ENCODE peak calls at places on chromosomes 1 and 21, in eight cellular contexts. Z, C, U, M, R, Y, I and L are unnamed samples.

GRCh38 chr21:45535341-45536081 is 6.7 kb downstream of the SLC19A1 start:
- DNase-seq in R (no peak), C (no peak), M (no peak), U (no peak), Y (peak; percentile 33), Z (peak; percentile 51), I (no peak), L (no peak)

GRCh38 chr21:42732033-42732410 is 78.6 kb downstream of the PDE9A start:
- DNase-seq in M (no peak), R (no peak), I (no peak), Y (no peak), C (no peak), U (no peak), Z (no peak), L (no peak)

GRCh38 chr1:161771166-161771565 is 5.0 kb downstream of the ATF6 start:
- DNase-seq in U (no peak), R (no peak), Z (no peak), C (no peak), M (no peak), Y (no peak), I (no peak), L (no peak)

GRCh38 chr1:67191668-67192520 is 25.6 kb downstream of the IL23R start:
- DNase-seq in Y (no peak), I (no peak), Z (no peak), U (no peak), M (no peak), R (no peak), C (no peak), L (no peak)

GRCh38 chr1:48776400-48777218 is at the start of gene BEND5:
- DNase-seq in Y (peak; percentile 76), C (peak; percentile 13), R (peak; percentile 17), I (no peak), M (no peak), Z (peak; percentile 60), U (peak; percentile 18), L (peak; percentile 5)

GRCh38 chr1:49052102-49052501 is 275.4 kb upstream of the BEND5 start:
- DNase-seq in I (no peak), Y (no peak), C (no peak), U (no peak), M (no peak), R (no peak), Z (no peak), L (no peak)

GRCh38 chr1:15345711-15346355 is 63.9 kb upstream of the EFHD2 start:
- DNase-seq in Y (no peak), R (peak; percentile 88), Z (peak; percentile 86), M (no peak), I (no peak), C (peak; percentile 41), U (no peak), L (peak; percentile 39)

GRCh38 chr1:167629681-167630567 is at the start of gene RCSD1:
- DNase-seq in Y (no peak), Z (peak; percentile 77), R (peak; percentile 25), I (peak; percentile 25), U (peak; percentile 76), M (no peak), C (no peak), L (peak; percentile 36)

GRCh38 chr21:45347048-45347711 is 57.8 kb upstream of the COL18A1 start:
- DNase-seq in U (no peak), R (no peak), Z (peak; percentile 32), Y (no peak), C (no peak), M (no peak), I (no peak), L (no peak)

GRCh38 chr1:26690157-26690556 is 5.7 kb upstream of the ARID1A start:
- DNase-seq in C (no peak), Z (no peak), I (no peak), U (no peak), R (no peak), M (no peak), Y (no peak), L (no peak)

GRCh38 chr1:112674986-112675727 is 698 bp downstream of the MOV10 start:
- DNase-seq in R (peak; percentile 28), C (no peak), U (peak; percentile 81), Y (peak; percentile 84), M (peak; percentile 14), Z (peak; percentile 68), I (no peak), L (peak; percentile 19)

GRCh38 chr1:4146101-4146500 is 246.0 kb upstream of the C1orf174 start:
- DNase-seq in U (no peak), I (no peak), Z (no peak), R (no peak), Y (no peak), M (no peak), C (no peak), L (no peak)

GRCh38 chr1:145751491-145752021 is 32.3 kb downstream of the CD160 start:
- DNase-seq in C (no peak), Y (no peak), Z (no peak), M (peak; percentile 91), U (peak; percentile 86), R (no peak), I (no peak), L (no peak)

GRCh38 chr1:174800221-174800791 is 199.4 kb upstream of the CACYBP start:
- DNase-seq in M (peak; percentile 21), C (no peak), I (no peak), Z (no peak), Y (peak; percentile 38), U (peak; percentile 29), R (peak; percentile 23), L (no peak)

GRCh38 chr1:217769768-217770167 is 138.6 kb downstream of the SPATA17 start:
- DNase-seq in C (no peak), Y (no peak), Z (no peak), I (no peak), U (no peak), M (no peak), R (no peak), L (no peak)

GRCh38 chr1:166122873-166123466 is 43.8 kb downstream of the FAM78B start:
- DNase-seq in R (no peak), I (no peak), U (no peak), M (no peak), C (no peak), Y (no peak), Z (no peak), L (no peak)

GRCh38 chr1:160522622-160523345 is at the start of gene SLAMF6:
- DNase-seq in C (no peak), Z (no peak), I (no peak), M (no peak), U (no peak), R (peak; percentile 34), Y (no peak), L (peak; percentile 29)

GRCh38 chr1:28917757-28918118 is 3.4 kb downstream of the EPB41 start:
- DNase-seq in M (peak; percentile 22), Y (no peak), U (no peak), C (no peak), R (no peak), Z (no peak), I (no peak), L (peak; percentile 17)

GRCh38 chr1:172960454-172961208 is 90.1 kb downstream of the TNFSF18 start:
- DNase-seq in Y (no peak), M (peak; percentile 83), Z (no peak), U (no peak), C (no peak), I (no peak), R (no peak), L (no peak)

GRCh38 chr1:38696371-38696770 is 163.2 kb downstream of the RRAGC start:
- DNase-seq in Z (no peak), I (no peak), M (no peak), Y (no peak), U (no peak), R (no peak), C (no peak), L (no peak)

GRCh38 chr1:101769520-101769919 is 227.2 kb downstream of the OLFM3 start:
- DNase-seq in Y (no peak), U (peak; percentile 1), M (peak; percentile 7), R (peak; percentile 16), Z (no peak), C (no peak), I (no peak), L (no peak)

GRCh38 chr1:54502342-54502741 is 45.7 kb upstream of the ACOT11 start:
- DNase-seq in I (no peak), C (no peak), U (no peak), M (no peak), Z (no peak), Y (no peak), R (no peak), L (no peak)

GRCh38 chr1:230140221-230141001 is 73.4 kb downstream of the GALNT2 start:
- DNase-seq in U (no peak), Z (no peak), R (peak; percentile 54), I (no peak), Y (peak; percentile 57), C (no peak), M (no peak), L (no peak)

GRCh38 chr1:53690411-53690810 is 48.6 kb downstream of the GLIS1 start:
- DNase-seq in Z (no peak), U (no peak), C (no peak), M (no peak), I (no peak), Y (no peak), R (no peak), L (no peak)

GRCh38 chr1:172024516-172024915 is 183.2 kb downstream of the DNM3 start:
- DNase-seq in M (no peak), C (no peak), R (no peak), I (no peak), Y (no peak), Z (no peak), U (no peak), L (no peak)

GRCh38 chr21:45078371-45078770 is 4.0 kb downstream of the ADARB1 start:
- DNase-seq in Y (no peak), I (no peak), Z (no peak), M (no peak), U (no peak), R (no peak), C (no peak), L (no peak)

GRCh38 chr1:161305872-161306519 is 3.8 kb downstream of the MPZ start:
- DNase-seq in U (peak; percentile 58), M (peak; percentile 29), C (peak; percentile 58), Y (peak; percentile 85), R (peak; percentile 85), I (peak; percentile 60), Z (peak; percentile 93), L (peak; percentile 76)

GRCh38 chr1:39692152-39693064 is 1.2 kb upstream of the HPCAL4 start:
- DNase-seq in Y (peak; percentile 83), Z (peak; percentile 55), M (no peak), U (no peak), I (no peak), R (no peak), C (no peak), L (peak; percentile 24)

GRCh38 chr1:27872802-27873665 is 690 bp downstream of the THEMIS2 start:
- DNase-seq in Y (no peak), R (no peak), Z (peak; percentile 53), U (peak; percentile 29), M (peak; percentile 23), I (no peak), C (no peak), L (no peak)

GRCh38 chr21:15774590-15774989 is 44.8 kb downstream of the USP25 start:
- DNase-seq in Y (no peak), U (peak; percentile 44), M (peak; percentile 51), C (no peak), R (no peak), I (no peak), Z (no peak), L (no peak)

GRCh38 chr1:111576547-111576946 is 43.0 kb upstream of the RAP1A start:
- DNase-seq in I (no peak), C (no peak), M (no peak), R (peak; percentile 82), Z (peak; percentile 77), U (no peak), Y (no peak), L (no peak)

GRCh38 chr21:45140346-45140940 is 66.1 kb downstream of the ADARB1 start:
- DNase-seq in U (peak; percentile 90), C (no peak), R (peak; percentile 86), Z (no peak), M (peak; percentile 91), I (no peak), Y (peak; percentile 80), L (peak; percentile 32)

GRCh38 chr21:28253378-28253777 is 739.3 kb downstream of the LTN1 start:
- DNase-seq in M (peak; percentile 54), R (no peak), Y (no peak), C (no peak), I (no peak), U (peak; percentile 56), Z (no peak), L (no peak)